ENCODE peak calls at places on chromosome 12, in five cellular contexts. H, P, G, U and O are unnamed samples. For H3K4me1, the result is how much of the 10 kb centered on the place peaks cover.

GRCh38 chr12:10392394-10392930 is 2.6 kb upstream of the KLRK1 start:
- DNase-seq in G (no peak), U (no peak), H (peak), P (no peak), O (no peak)

GRCh38 chr12:62603811-62604098 is 137.1 kb downstream of the MON2 start:
- DNase-seq in H (no peak), G (no peak), P (no peak), U (no peak), O (no peak)

GRCh38 chr12:111248981-111249380 is 119.9 kb downstream of the PHETA1 start:
- DNase-seq in G (no peak), P (no peak), H (no peak), U (no peak), O (no peak)

GRCh38 chr12:123269395-123269892 is 2.2 kb downstream of the CDK2AP1 start:
- DNase-seq in H (no peak), P (peak), U (peak), G (peak), O (peak)

GRCh38 chr12:124836759-124837158 is 26.9 kb downstream of the SCARB1 start:
- DNase-seq in P (no peak), U (no peak), G (no peak), H (no peak), O (no peak)

GRCh38 chr12:98401427-98401826 is 114.0 kb upstream of the TMPO start:
- DNase-seq in H (no peak), P (no peak), U (no peak), G (no peak), O (no peak)

GRCh38 chr12:65891219-65891618 is 66.9 kb downstream of the HMGA2 start:
- DNase-seq in U (no peak), H (no peak), G (no peak), P (no peak), O (no peak)

GRCh38 chr12:132710062-132710421 is 600 bp upstream of the PGAM5 start:
- DNase-seq in G (no peak), U (no peak), H (no peak), P (peak), O (no peak)

GRCh38 chr12:7907009-7907408 is 29.0 kb downstream of the SLC2A3 start:
- DNase-seq in H (peak), U (no peak), P (peak), G (peak), O (no peak)

GRCh38 chr12:41264281-41264680 is 76.2 kb downstream of the PDZRN4 start:
- DNase-seq in U (no peak), P (no peak), G (no peak), H (peak), O (no peak)

GRCh38 chr12:17020765-17021164 is 414.8 kb upstream of the LMO3 start:
- DNase-seq in P (peak), U (no peak), H (no peak), G (peak), O (no peak)

GRCh38 chr12:124764870-124765570 is 98.6 kb downstream of the SCARB1 start:
- DNase-seq in P (no peak), U (no peak), G (no peak), H (no peak), O (no peak)

GRCh38 chr12:54357802-54358619 is 6.3 kb downstream of the GPR84 start:
- DNase-seq in P (peak), G (no peak), H (no peak), U (peak), O (no peak)

GRCh38 chr12:123929869-123930583 is 42.6 kb downstream of the CCDC92 start:
- DNase-seq in G (no peak), P (no peak), U (no peak), H (no peak), O (peak)

GRCh38 chr12:116200812-116201211 is 76.7 kb downstream of the MED13L start:
- DNase-seq in P (no peak), H (no peak), U (no peak), G (no peak), O (no peak)

GRCh38 chr12:63151898-63152700 is 1.1 kb upstream of the AVPR1A start:
- DNase-seq in U (no peak), G (peak), H (peak), P (peak), O (no peak)

GRCh38 chr12:25681580-25681979 is 128.5 kb upstream of the LMNTD1 start:
- DNase-seq in U (no peak), H (no peak), G (no peak), P (no peak), O (no peak)

GRCh38 chr12:29113101-29113500 is 36.0 kb upstream of the FAR2 start:
- DNase-seq in P (no peak), G (no peak), U (no peak), H (no peak), O (no peak)

GRCh38 chr12:47361389-47362031 is 281.8 kb upstream of the AMIGO2 start:
- DNase-seq in P (no peak), H (peak), G (no peak), U (no peak), O (no peak)

GRCh38 chr12:20320552-20320951 is 47.8 kb upstream of the PDE3A start:
- DNase-seq in U (no peak), G (no peak), H (no peak), P (no peak), O (no peak)

GRCh38 chr12:96343347-96343954 is 56.8 kb downstream of the CDK17 start:
- DNase-seq in H (no peak), U (no peak), P (no peak), G (no peak), O (no peak)

GRCh38 chr12:122946690-122947271 is 19.5 kb downstream of the ABCB9 start:
- DNase-seq in G (no peak), P (peak), U (no peak), H (peak), O (peak)

GRCh38 chr12:17304503-17305347 is 698.8 kb upstream of the LMO3 start:
- DNase-seq in H (peak), P (no peak), G (no peak), U (no peak), O (no peak)

GRCh38 chr12:107057071-107057834 is 36.1 kb downstream of the CRY1 start:
- DNase-seq in P (no peak), G (no peak), U (no peak), H (peak), O (no peak)

GRCh38 chr12:124240493-124240892 is 54.4 kb upstream of the RFLNA start:
- DNase-seq in U (no peak), P (peak), H (peak), G (no peak), O (peak)

GRCh38 chr12:96140110-96140509 is 54.1 kb upstream of the ELK3 start:
- DNase-seq in P (no peak), H (no peak), U (no peak), G (no peak), O (no peak)

GRCh38 chr12:50533971-50534370 is 29.2 kb downstream of the DIP2B start:
- DNase-seq in H (no peak), U (no peak), P (no peak), G (no peak), O (no peak)

GRCh38 chr12:90816353-90817089 is 138.5 kb downstream of the CCER1 start:
- DNase-seq in U (no peak), H (no peak), P (no peak), G (no peak), O (no peak)

GRCh38 chr12:115227137-115227615 is 543.2 kb upstream of the TBX3 start:
- DNase-seq in G (no peak), H (peak), U (no peak), P (no peak), O (no peak)

GRCh38 chr12:48037267-48037915 is 33.1 kb upstream of the COL2A1 start:
- DNase-seq in U (no peak), H (no peak), G (peak), P (peak), O (no peak)

GRCh38 chr12:110744697-110745264 is 2.1 kb upstream of the PPP1CC start:
- DNase-seq in U (no peak), G (no peak), H (peak), P (peak), O (no peak)

GRCh38 chr12:48934312-48934706 is 9.0 kb upstream of the FKBP11 start:
- DNase-seq in U (no peak), G (no peak), P (no peak), H (peak), O (no peak)

GRCh38 chr12:124007810-124008570 is 35.0 kb downstream of the ZNF664 start:
- DNase-seq in G (no peak), U (peak), H (no peak), P (no peak), O (no peak)

GRCh38 chr12:123897221-123897620 is 75.4 kb downstream of the CCDC92 start:
- DNase-seq in U (no peak), P (no peak), H (peak), G (no peak), O (no peak)

GRCh38 chr12:133129368-133130037 is 571 bp downstream of the ZNF891 start:
- DNase-seq in H (no peak), G (no peak), P (no peak), U (no peak), O (no peak)

GRCh38 chr12:26239508-26240328 is 44.3 kb downstream of the SSPN start:
- DNase-seq in G (no peak), P (no peak), U (no peak), H (peak), O (no peak)

GRCh38 chr12:113700943-113701342 is 229.3 kb upstream of the LHX5 start:
- DNase-seq in H (peak), G (no peak), P (peak), U (no peak), O (no peak)

DNA sequence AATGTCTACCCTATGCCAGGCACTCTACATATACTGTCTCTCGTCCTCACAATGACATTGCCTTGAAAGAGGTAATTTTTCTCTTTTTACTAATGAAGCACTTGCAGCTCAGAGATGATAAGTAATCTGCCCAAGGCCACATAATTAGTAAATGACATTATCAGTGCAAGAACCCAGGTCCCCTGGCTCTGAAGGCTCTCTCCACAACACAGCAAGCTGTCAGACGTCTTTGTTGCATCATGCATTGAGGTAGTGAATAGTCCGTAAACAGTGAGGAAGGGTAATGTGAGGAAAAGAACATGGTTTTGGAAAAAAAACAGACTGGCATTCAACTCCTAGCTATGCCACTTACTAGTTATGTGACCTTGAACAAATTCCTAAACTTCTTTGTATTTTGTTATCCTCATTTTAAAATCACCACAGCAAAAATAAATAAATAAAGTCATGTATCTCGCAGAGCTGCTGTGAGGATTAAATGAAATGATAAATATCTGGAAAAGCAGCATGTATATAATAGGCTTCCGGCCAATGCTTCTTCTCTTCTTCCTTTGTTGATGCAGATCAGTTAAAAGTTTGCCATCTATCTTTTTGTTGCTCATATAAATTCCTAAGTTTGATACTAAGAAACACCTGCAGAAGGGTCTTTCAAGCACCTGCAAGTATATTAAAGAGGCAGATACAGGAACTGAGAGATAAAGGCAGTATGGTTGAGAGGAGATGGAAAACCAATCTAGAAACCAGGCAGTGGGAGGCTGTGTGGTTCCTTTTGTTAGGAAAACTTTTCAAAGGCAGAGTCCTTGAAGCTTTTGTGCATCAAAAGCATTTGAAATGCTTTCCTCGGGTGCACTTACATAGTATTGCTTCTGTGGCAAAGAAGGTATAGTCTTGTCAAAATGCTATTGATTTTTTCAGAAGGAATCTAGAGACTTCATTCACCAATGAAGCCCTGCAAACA is 82.8 kb downstream of the BTG1 start:
- DNase-seq in U (no peak), G (peak), P (peak), H (no peak), O (no peak)
- H3K4me1 ChIP-seq in U (half or more), G (under half), P (under half), H (under half), O (under half)

GRCh38 chr12:119593578-119594398 is at the start of gene TMEM233:
- DNase-seq in U (no peak), H (no peak), P (peak), G (peak), O (no peak)
- H3K4me3 ChIP-seq in U (no peak), H (peak), P (peak), G (no peak), O (peak)

GRCh38 chr12:58896278-58896677 is 24.0 kb downstream of the LRIG3 start:
- DNase-seq in P (no peak), H (no peak), G (no peak), U (no peak), O (no peak)
- H3K27ac ChIP-seq in P (no peak), H (no peak), G (no peak), U (no peak), O (no peak)

DNA sequence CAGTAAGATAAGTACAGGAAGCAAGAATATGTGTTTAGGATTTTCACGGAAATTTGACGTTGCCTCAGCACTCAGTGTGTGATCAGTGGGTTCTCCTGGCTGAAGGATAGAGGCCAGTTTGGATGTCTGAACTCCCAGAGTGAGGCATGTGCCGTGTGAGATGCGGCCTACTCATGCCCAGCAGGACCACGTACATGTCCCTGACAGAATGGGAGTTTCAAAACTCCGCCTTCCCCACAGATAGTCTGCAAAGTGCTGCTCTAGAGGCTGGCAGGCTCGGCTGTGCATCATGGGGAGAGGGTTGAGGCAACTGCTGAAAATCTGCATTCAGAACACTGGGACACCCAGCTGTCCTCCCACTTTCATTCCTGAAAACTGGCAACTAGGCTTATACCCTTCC is 58.3 kb downstream of the NINJ2 start:
- DNase-seq in G (no peak), U (no peak), P (no peak), H (no peak), O (no peak)
- H3K4me1 ChIP-seq in G (under half), U (under half), P (under half), H (under half), O (under half)

DNA sequence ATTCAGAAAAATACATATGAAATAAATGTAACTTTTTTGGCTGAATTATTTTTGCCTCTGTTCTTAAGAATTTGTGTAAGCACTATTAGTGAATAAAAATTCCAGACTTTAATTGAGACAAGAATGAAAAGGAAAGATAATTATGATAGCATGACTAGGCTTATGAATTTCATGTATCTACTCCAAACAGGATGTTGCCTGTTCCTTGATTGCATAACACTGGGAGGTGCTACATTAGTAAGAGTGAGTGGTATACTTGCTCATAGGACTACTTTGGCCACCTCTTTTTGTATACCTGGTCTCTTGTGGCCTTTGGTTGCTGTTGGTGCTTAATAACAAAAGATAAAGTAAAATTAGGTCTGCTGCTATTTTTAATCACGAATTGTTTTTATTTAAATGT is 112.8 kb downstream of the NAV3 start:
- DNase-seq in G (no peak), H (peak), U (no peak), P (no peak), O (no peak)
- H3K4me3 ChIP-seq in G (no peak), H (no peak), U (no peak), P (no peak), O (no peak)

GRCh38 chr12:67676624-67677023 is 28.1 kb downstream of the DYRK2 start:
- DNase-seq in G (no peak), P (no peak), U (no peak), H (no peak), O (no peak)

GRCh38 chr12:67681941-67682340 is 33.4 kb downstream of the DYRK2 start:
- DNase-seq in G (no peak), U (no peak), P (no peak), H (no peak), O (no peak)

GRCh38 chr12:67677166-67677565 is 28.6 kb downstream of the DYRK2 start:
- DNase-seq in P (no peak), U (no peak), H (no peak), G (no peak), O (no peak)

GRCh38 chr12:67681145-67681778 is 32.7 kb downstream of the DYRK2 start:
- DNase-seq in P (no peak), U (no peak), H (peak), G (no peak), O (no peak)
- H3K27ac ChIP-seq in P (no peak), U (no peak), H (no peak), G (no peak), O (no peak)

DNA sequence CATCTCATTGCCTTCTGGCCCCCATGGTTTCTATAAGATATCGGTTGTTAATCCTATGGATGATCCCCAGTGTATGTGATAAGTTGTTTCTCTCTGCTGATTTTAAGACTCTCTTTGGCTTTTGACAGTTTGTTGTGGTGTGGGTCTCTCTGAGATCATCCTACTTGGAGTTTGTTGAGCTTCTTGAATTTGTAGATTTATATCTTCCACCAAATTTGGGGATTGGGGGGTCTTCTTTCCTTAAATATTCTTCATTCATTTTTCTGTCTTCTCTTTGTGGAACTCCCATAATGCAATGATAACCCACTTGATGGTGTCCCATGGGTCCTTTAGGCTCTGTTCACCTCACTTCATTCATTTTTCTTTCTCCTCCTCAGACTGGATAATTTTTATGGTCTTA is 20.0 kb upstream of the BBS10 start:
- DNase-seq in U (no peak), P (no peak), H (no peak), G (no peak), O (no peak)
- H3K4me1 ChIP-seq in U (under half), P (under half), H (under half), G (under half), O (under half)

DNA sequence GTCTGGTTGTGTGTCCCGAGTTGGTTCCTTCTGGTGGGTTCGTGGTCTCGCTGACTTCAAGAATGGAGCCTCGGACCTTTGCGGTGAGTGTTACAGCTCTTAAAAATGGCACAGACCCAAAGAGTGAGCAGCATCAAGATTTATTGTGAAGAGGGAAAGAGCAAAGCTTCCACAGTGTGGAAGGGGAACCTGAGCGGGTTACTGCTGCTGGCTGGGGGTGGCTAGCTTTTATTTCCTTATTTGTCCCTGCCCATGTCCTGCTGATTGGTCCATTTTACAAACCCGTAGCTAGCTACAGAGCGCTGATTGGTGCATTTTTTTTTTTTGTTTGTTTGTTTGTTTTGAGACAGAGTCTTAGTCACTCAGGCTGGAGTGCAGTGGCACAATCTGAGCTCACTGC is 29.3 kb downstream of the FGF6 start:
- DNase-seq in G (no peak), U (no peak), H (no peak), P (no peak), O (no peak)
- H3K4me3 ChIP-seq in G (no peak), U (no peak), H (no peak), P (no peak), O (no peak)